ENCODE peak calls at places on chromosomes 13 and 19, in eight cellular contexts. One of them, this sample, is unnamed.

GRCh38 chr19:7506385-7507328 is 9.2 kb upstream of the ZNF358 start:
- DNase-seq in cardiac fibroblast: peak; percentile 90
- DNase-seq in globus pallidus: peak; percentile 59
- DNase-seq in mesothelial cell of epicardium: no peak
- DNase-seq in HTR-8/SVneo: peak; percentile 64
- DNase-seq in hepatocyte: peak; percentile 64
- DNase-seq in EL: peak; percentile 86
- DNase-seq in T-helper 17 cell: no peak
- DNase-seq in this sample: no peak

GRCh38 chr19:18349524-18350128 is 9.2 kb downstream of the PGPEP1 start:
- DNase-seq in cardiac fibroblast: peak; percentile 75
- DNase-seq in globus pallidus: no peak
- DNase-seq in mesothelial cell of epicardium: peak; percentile 71
- DNase-seq in HTR-8/SVneo: peak; percentile 82
- DNase-seq in hepatocyte: peak; percentile 71
- DNase-seq in EL: peak; percentile 59
- DNase-seq in T-helper 17 cell: no peak
- DNase-seq in this sample: no peak

GRCh38 chr13:28401303-28402056 is 93.4 kb downstream of the FLT1 start:
- DNase-seq in cardiac fibroblast: peak; percentile 89
- DNase-seq in globus pallidus: no peak
- DNase-seq in mesothelial cell of epicardium: no peak
- DNase-seq in HTR-8/SVneo: no peak
- DNase-seq in hepatocyte: no peak
- DNase-seq in EL: peak; percentile 76
- DNase-seq in T-helper 17 cell: no peak
- DNase-seq in this sample: no peak

GRCh38 chr19:52941941-52942370 is 18.7 kb upstream of the ZNF888 start:
- DNase-seq in cardiac fibroblast: peak; percentile 32
- DNase-seq in globus pallidus: no peak
- DNase-seq in mesothelial cell of epicardium: no peak
- DNase-seq in HTR-8/SVneo: no peak
- DNase-seq in hepatocyte: peak; percentile 58
- DNase-seq in EL: peak; percentile 46
- DNase-seq in T-helper 17 cell: peak; percentile 13
- DNase-seq in this sample: no peak

GRCh38 chr13:114194853-114195252 is 15.8 kb downstream of the CFAP97D2 start:
- DNase-seq in cardiac fibroblast: no peak
- DNase-seq in globus pallidus: no peak
- DNase-seq in mesothelial cell of epicardium: no peak
- DNase-seq in HTR-8/SVneo: no peak
- DNase-seq in hepatocyte: no peak
- DNase-seq in EL: no peak
- DNase-seq in T-helper 17 cell: no peak
- DNase-seq in this sample: no peak

GRCh38 chr19:48872884-48873475 is 759 bp downstream of the PPP1R15A start:
- DNase-seq in cardiac fibroblast: peak; percentile 97
- DNase-seq in globus pallidus: peak; percentile 57
- DNase-seq in mesothelial cell of epicardium: peak; percentile 74
- DNase-seq in HTR-8/SVneo: peak; percentile 91
- DNase-seq in hepatocyte: peak; percentile 95
- DNase-seq in EL: peak; percentile 96
- DNase-seq in T-helper 17 cell: peak; percentile 39
- DNase-seq in this sample: peak; percentile 72

GRCh38 chr13:35789335-35790166 is 313.1 kb upstream of the MAB21L1 start:
- DNase-seq in cardiac fibroblast: peak; percentile 63
- DNase-seq in globus pallidus: peak; percentile 55
- DNase-seq in mesothelial cell of epicardium: no peak
- DNase-seq in HTR-8/SVneo: peak; percentile 18
- DNase-seq in hepatocyte: peak; percentile 46
- DNase-seq in EL: peak; percentile 52
- DNase-seq in T-helper 17 cell: no peak
- DNase-seq in this sample: no peak

GRCh38 chr13:52105841-52106240 is 23.0 kb downstream of the NEK5 start:
- DNase-seq in cardiac fibroblast: no peak
- DNase-seq in globus pallidus: no peak
- DNase-seq in mesothelial cell of epicardium: no peak
- DNase-seq in HTR-8/SVneo: no peak
- DNase-seq in hepatocyte: no peak
- DNase-seq in EL: no peak
- DNase-seq in T-helper 17 cell: no peak
- DNase-seq in this sample: no peak

This sample was measured in T follicular helper cell.